ENCODE peak calls at places on chromosomes 1 and 21, in four cellular contexts. O is Peyer's patch, J is heart left ventricle, G is fibroblast of lung. I is an unnamed sample. For H3K36me3, the result is how much of the 10 kb centered on the place peaks cover.

GRCh38 chr21:41478319-41479177 is 29.4 kb downstream of the TMPRSS2 start:
- DNase-seq in G (no peak), O (peak), J (no peak), I (no peak)

GRCh38 chr1:207987164-207987563 is 76.2 kb upstream of the CD34 start:
- DNase-seq in O (no peak), G (no peak), J (no peak), I (no peak)

GRCh38 chr1:221987860-221988520 is 246.1 kb upstream of the DUSP10 start:
- DNase-seq in J (no peak), O (no peak), G (peak), I (no peak)

GRCh38 chr21:34986561-34987533 is 62.3 kb downstream of the RUNX1 start:
- DNase-seq in O (no peak), G (peak), J (no peak), I (peak)

GRCh38 chr1:18480315-18481189 is at the start of gene KLHDC7A:
- DNase-seq in O (no peak), J (no peak), G (no peak), I (no peak)

GRCh38 chr1:214511639-214511998 is 39.8 kb downstream of the PTPN14 start:
- DNase-seq in J (no peak), O (no peak), G (no peak), I (no peak)

GRCh38 chr21:36773111-36773510 is 74.2 kb downstream of the SIM2 start:
- DNase-seq in O (peak), J (peak), G (peak), I (no peak)

GRCh38 chr21:45383111-45383614 is 21.8 kb upstream of the COL18A1 start:
- DNase-seq in G (no peak), J (peak), O (peak), I (no peak)

GRCh38 chr1:235342039-235342438 is 13.7 kb downstream of the GGPS1 start:
- DNase-seq in O (no peak), J (no peak), G (no peak), I (no peak)

GRCh38 chr1:77139389-77139788 is 79.8 kb downstream of the PIGK start:
- DNase-seq in O (no peak), J (no peak), G (no peak), I (no peak)

GRCh38 chr1:207868769-207869721 is 41.9 kb downstream of the CD34 start:
- DNase-seq in G (peak), O (peak), J (peak), I (peak)

GRCh38 chr21:39976805-39977204 is 109.6 kb downstream of the PCP4 start:
- DNase-seq in J (no peak), G (no peak), O (no peak), I (no peak)

GRCh38 chr1:92240034-92240433 is 22.3 kb downstream of the C1orf146 start:
- DNase-seq in J (no peak), O (no peak), G (no peak), I (no peak)

GRCh38 chr1:238485062-238485905 is 594.6 kb upstream of the ZP4 start:
- DNase-seq in G (peak), O (no peak), J (no peak), I (no peak)

GRCh38 chr1:117093091-117093534 is 28.4 kb downstream of the TRIM45 start:
- DNase-seq in O (no peak), J (no peak), G (peak), I (no peak)

GRCh38 chr1:223682502-223682901 is 17.0 kb upstream of the CAPN8 start:
- DNase-seq in G (no peak), O (no peak), J (no peak), I (no peak)

GRCh38 chr1:65235867-65236805 is 73.2 kb upstream of the DNAJC6 start:
- DNase-seq in G (peak), O (no peak), J (no peak), I (no peak)

GRCh38 chr1:207857447-207857846 is 53.5 kb downstream of the CD34 start:
- DNase-seq in G (no peak), J (no peak), O (no peak), I (no peak)

GRCh38 chr21:46392921-46393320 is 65.8 kb upstream of the DIP2A start:
- DNase-seq in G (no peak), O (no peak), J (no peak), I (no peak)

GRCh38 chr1:21650400-21650799 is 18.8 kb downstream of the RAP1GAP start:
- DNase-seq in J (no peak), O (no peak), G (no peak), I (no peak)

GRCh38 chr1:16207318-16208269 is 4.9 kb downstream of the ARHGEF19 start:
- DNase-seq in J (no peak), O (no peak), G (no peak), I (no peak)

GRCh38 chr1:178606839-178607238 is 93.9 kb downstream of the TEX35 start:
- DNase-seq in J (no peak), O (no peak), G (no peak), I (no peak)

GRCh38 chr21:14916676-14917141 is 148.1 kb downstream of the NRIP1 start:
- DNase-seq in O (no peak), J (no peak), G (peak), I (no peak)

GRCh38 chr21:45858180-45858579 is 123.4 kb upstream of the COL6A1 start:
- DNase-seq in G (no peak), J (no peak), O (no peak), I (no peak)

GRCh38 chr1:155050560-155051341 is at the start of gene ADAM15:
- DNase-seq in J (peak), O (peak), G (peak), I (peak)

GRCh38 chr1:93694833-93695232 is 13.2 kb upstream of the BCAR3 start:
- DNase-seq in J (no peak), G (no peak), O (no peak), I (no peak)

DNA sequence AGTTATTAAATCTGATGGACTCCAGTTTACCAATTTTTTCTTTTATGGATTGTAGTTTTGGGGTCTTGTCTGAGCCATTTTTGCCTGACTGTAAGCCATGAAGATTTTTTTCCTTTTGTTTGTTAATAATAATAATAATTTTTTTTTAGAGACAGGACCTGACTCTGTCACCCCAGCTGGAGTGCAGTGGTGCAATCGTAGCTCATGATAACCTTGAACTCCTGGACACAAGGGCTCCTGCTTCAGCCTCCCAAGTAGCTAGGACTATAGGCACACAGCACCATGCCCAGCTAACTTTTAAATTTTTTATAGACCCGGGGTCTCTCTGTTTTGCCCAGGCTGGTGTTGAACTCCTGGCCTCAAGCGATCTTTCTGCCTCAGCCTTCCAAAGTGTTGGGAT is 6.3 kb downstream of the PTBP2 start:
- DNase-seq in J (no peak), O (no peak), G (no peak), I (no peak)
- TF ChIP-seq CTCF in J (no peak), O (no peak), G (no peak), I (no peak)

DNA sequence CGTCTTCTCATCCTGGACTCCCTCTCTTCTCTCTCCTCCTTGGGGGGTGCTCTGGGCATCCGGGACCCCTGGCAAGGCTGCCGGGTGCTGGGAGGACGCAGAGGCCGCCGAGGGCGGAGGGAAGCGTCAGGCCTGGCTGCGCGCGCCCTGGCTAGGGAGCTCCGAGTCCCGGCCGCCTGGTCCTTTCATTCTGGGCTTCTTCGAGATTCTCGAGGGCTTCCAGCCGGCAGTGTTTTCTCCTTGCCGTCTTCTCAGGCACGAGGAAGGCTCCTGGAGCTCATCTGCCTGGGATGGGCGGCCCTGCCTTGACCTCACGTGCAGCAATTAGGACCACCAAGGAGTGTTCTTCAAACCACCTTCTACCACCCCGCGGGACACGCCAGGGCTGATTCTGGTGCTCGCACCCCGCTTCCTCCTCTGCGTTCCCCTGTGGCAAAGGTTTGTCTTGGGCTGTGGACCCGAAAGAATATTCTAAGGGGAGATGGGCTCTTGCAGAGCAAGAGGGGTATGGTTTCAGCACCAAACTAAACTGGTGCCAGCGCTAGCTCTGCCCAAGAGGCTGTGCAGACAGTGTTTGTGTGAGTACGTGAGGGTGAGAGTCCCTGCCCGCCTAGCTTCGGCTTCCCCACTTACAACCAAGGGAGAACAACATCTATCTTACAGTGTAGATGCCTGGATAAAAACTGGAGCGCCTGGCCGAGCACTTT is 36.5 kb downstream of the PIK3CD start:
- DNase-seq in G (no peak), J (no peak), O (no peak), I (no peak)
- H3K27ac ChIP-seq in G (no peak), J (no peak), O (peak), I (peak)

GRCh38 chr1:12348113-12348512 is 118.3 kb downstream of the VPS13D start:
- DNase-seq in G (no peak), J (no peak), O (no peak), I (no peak)

GRCh38 chr1:12358499-12358898 is 128.7 kb downstream of the VPS13D start:
- DNase-seq in O (no peak), J (no peak), G (no peak), I (no peak)

GRCh38 chr1:12356004-12356890 is 126.4 kb downstream of the VPS13D start:
- DNase-seq in G (peak), J (no peak), O (no peak), I (no peak)

GRCh38 chr1:12359734-12360133 is 129.9 kb downstream of the VPS13D start:
- DNase-seq in O (no peak), J (no peak), G (no peak), I (no peak)

GRCh38 chr1:12353981-12354380 is 124.2 kb downstream of the VPS13D start:
- DNase-seq in G (no peak), O (no peak), J (no peak), I (no peak)
- H3K36me3 ChIP-seq in G (under half), O (under half), J (half or more), I (under half)

GRCh38 chr1:66750578-66750977 is 1.7 kb upstream of the DYNLT5 start:
- DNase-seq in G (no peak), J (no peak), O (no peak), I (no peak)

GRCh38 chr1:66752671-66753371 is 562 bp downstream of the DYNLT5 start:
- DNase-seq in O (no peak), G (no peak), J (peak), I (no peak)

GRCh38 chr1:66747500-66747899 is 4.8 kb upstream of the DYNLT5 start:
- DNase-seq in G (no peak), O (no peak), J (no peak), I (no peak)

GRCh38 chr1:66751160-66751559 is 1.1 kb upstream of the DYNLT5 start:
- DNase-seq in O (no peak), G (no peak), J (no peak), I (no peak)

DNA sequence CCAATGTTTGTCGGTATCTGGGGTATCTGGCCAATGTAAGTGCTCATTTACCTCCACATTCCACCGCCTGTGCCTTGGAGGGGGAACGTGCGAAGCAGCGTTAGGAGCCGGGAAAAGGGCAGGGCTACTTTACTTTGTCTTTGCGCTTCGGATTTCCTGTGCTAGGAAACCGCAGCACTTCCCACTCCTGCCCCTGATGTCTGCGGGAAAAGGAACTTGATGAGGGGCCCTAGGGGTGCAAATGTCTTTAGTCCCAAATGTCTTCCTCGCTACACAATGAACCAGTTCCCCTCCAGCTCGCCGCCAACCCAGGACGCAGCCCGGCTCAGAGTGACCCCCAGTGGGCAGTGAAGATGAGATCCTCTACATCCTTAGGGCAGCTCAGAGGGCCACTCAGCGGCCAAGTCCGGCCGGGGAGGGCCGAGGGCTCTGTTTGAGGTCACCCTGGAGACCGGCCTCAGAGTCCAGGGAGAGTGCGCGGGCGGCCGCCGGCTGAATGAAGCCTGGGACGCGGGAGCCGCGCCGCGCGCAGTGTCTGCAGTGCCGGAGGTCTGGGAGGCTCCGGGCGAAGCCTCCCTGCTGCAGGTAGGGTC is at the start of gene DYNLT5:
- DNase-seq in J (peak), G (peak), O (peak), I (no peak)
- TF ChIP-seq CTCF in J (peak), G (no peak), O (no peak), I (no peak)

DNA sequence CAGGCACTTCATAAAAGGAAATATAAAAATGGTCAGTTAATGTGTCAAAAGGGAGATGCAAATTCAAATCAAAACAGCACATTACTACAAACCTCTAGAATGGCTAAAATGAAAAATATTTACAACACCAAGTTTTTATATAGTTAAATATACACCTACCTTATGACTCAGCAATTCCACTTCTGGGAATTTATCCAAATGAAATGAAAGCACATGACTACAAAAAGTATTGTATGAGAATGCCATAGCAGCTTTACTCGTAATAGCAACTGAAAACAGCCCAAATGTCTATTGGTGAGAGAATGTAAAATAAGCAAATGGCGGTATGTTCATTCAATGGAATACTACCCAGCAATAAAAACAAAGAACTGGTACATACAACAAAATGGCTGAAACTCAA is 175.8 kb upstream of the SPAG17 start:
- DNase-seq in G (peak), J (no peak), O (no peak), I (no peak)
- H3K27ac ChIP-seq in G (no peak), J (no peak), O (no peak), I (no peak)

DNA sequence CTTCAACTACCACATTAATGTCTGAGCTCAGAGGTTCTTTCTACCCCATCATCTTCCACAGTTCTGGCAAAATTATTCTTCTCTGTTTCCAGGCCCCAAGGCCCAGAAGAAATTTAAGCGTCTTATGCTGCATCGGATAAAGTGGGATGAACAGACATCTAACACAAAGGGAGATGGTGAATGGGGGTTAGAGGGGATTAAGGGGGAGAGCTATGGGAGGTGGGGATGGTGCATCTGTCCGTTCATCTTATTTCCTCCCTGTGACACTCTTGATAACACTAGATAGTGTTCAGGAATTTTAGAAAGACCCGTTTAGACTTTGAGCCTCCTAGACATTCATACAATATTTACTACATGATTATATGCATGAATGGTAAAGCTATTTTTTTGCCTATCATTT is 17.6 kb upstream of the RPRD2 start:
- DNase-seq in O (no peak), G (no peak), J (no peak), I (no peak)
- H3K36me3 ChIP-seq in O (under half), G (under half), J (half or more), I (under half)

GRCh38 chr1:55444660-55445059 is 229.5 kb upstream of the USP24 start:
- DNase-seq in O (no peak), J (no peak), G (no peak), I (no peak)

GRCh38 chr1:55441474-55441873 is 226.3 kb upstream of the USP24 start:
- DNase-seq in G (peak), O (no peak), J (no peak), I (no peak)

GRCh38 chr1:55445416-55445815 is 230.3 kb upstream of the USP24 start:
- DNase-seq in O (no peak), J (no peak), G (no peak), I (no peak)

GRCh38 chr1:55446351-55446750 is 231.2 kb upstream of the USP24 start:
- DNase-seq in G (no peak), O (no peak), J (no peak), I (no peak)

GRCh38 chr1:55443175-55443933 is 228.2 kb upstream of the USP24 start:
- DNase-seq in J (peak), O (no peak), G (peak), I (no peak)
- TF ChIP-seq CTCF in J (no peak), O (no peak), G (no peak), I (no peak)

GRCh38 chr1:226688056-226688748 is 50.9 kb downstream of the ITPKB start:
- DNase-seq in G (no peak), O (no peak), J (no peak), I (peak)

GRCh38 chr1:226688852-226689251 is 50.2 kb downstream of the ITPKB start:
- DNase-seq in O (no peak), J (no peak), G (no peak), I (no peak)

GRCh38 chr1:226692067-226692792 is 46.9 kb downstream of the ITPKB start:
- DNase-seq in J (no peak), G (no peak), O (no peak), I (no peak)

GRCh38 chr1:226691257-226691656 is 47.8 kb downstream of the ITPKB start:
- DNase-seq in J (no peak), G (no peak), O (no peak), I (peak)

DNA sequence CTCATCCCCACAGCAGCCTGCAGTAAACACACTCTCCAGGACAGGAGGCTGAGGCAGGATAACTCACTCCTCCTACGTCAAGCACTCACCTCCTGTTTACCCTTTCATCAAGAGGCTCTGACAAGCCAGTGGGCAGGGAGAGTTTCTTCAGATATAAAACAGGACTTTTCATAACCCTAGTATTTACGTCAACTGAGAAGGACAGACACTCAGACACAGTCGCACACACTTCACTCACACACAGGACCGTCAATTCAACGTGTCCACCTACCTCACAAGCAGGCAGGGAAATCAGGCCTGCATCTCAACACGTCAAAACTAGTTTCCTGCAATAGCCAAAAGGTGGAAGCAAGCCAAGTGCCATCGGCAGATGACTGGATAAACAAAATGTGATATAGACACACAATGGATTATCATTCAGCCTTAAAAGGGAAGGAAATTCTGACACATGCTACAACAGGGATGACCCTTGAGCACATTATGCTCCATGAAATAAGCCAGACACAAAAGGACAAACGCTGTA is 48.6 kb downstream of the ITPKB start:
- DNase-seq in O (no peak), J (no peak), G (no peak), I (peak)
- H3K27ac ChIP-seq in O (peak), J (no peak), G (no peak), I (peak)

GRCh38 chr21:17793271-17793670 is 25.9 kb downstream of the C21orf91 start:
- DNase-seq in O (no peak), G (no peak), J (no peak), I (no peak)
- H3K36me3 ChIP-seq in O (under half), G (under half), J (under half), I (under half)